ENCODE peak calls at places on chromosomes 5 and 9, in nine cellular contexts. T, C, D, G, Z, U, V, P and B are unnamed samples.

GRCh38 chr5:170638454-170639220 is 134.8 kb downstream of the KCNIP1 start:
- DNase-seq in V (peak; percentile 66), U (peak; percentile 67), D (peak; percentile 97), T (peak; percentile 32), C (peak; percentile 15), Z (no peak), P (peak; percentile 70), G (peak; percentile 35), B (peak; percentile 87)

GRCh38 chr5:79729686-79730085 is 40.0 kb downstream of the CMYA5 start:
- DNase-seq in U (no peak), T (no peak), Z (no peak), G (no peak), D (no peak), C (no peak), P (no peak), V (no peak), B (no peak)

GRCh38 chr9:14186096-14186495 is 127.8 kb downstream of the NFIB start:
- DNase-seq in P (no peak), Z (no peak), V (no peak), C (no peak), T (no peak), G (no peak), U (no peak), D (no peak), B (no peak)

GRCh38 chr5:173642191-173642816 is 25.9 kb upstream of the BOD1 start:
- DNase-seq in C (no peak), U (no peak), D (peak; percentile 35), T (no peak), G (no peak), V (peak; percentile 38), P (no peak), Z (no peak), B (no peak)

GRCh38 chr9:6113312-6113711 is 97.9 kb upstream of the RANBP6 start:
- DNase-seq in V (no peak), G (no peak), D (no peak), Z (no peak), P (no peak), C (no peak), U (no peak), T (no peak), B (no peak)

GRCh38 chr9:88378317-88378716 is 9.9 kb upstream of the SPIN1 start:
- DNase-seq in C (no peak), G (no peak), D (peak; percentile 84), V (no peak), P (no peak), Z (no peak), T (no peak), U (no peak), B (no peak)

GRCh38 chr9:96245399-96245798 is 56.6 kb downstream of the HSD17B3 start:
- DNase-seq in Z (no peak), P (no peak), D (peak; percentile 72), G (no peak), C (no peak), V (no peak), U (no peak), T (no peak), B (no peak)

GRCh38 chr9:102225806-102226441 is 487.5 kb upstream of the GRIN3A start:
- DNase-seq in D (no peak), Z (no peak), T (no peak), G (no peak), V (no peak), P (no peak), C (no peak), U (no peak), B (no peak)

GRCh38 chr9:130426883-130427282 is 17.9 kb upstream of the ASS1 start:
- DNase-seq in V (no peak), T (no peak), P (no peak), Z (no peak), C (no peak), G (no peak), U (peak; percentile 81), D (peak; percentile 68), B (peak; percentile 100)

GRCh38 chr5:33379757-33380156 is 61.0 kb upstream of the TARS1 start:
- DNase-seq in G (peak; percentile 23), Z (no peak), P (no peak), C (no peak), T (no peak), D (peak; percentile 68), U (no peak), V (no peak), B (no peak)

GRCh38 chr9:134172198-134173126 is 8.1 kb upstream of the RNU6ATAC start:
- DNase-seq in V (no peak), C (no peak), U (no peak), P (no peak), T (no peak), D (no peak), Z (no peak), G (no peak), B (no peak)

DNA sequence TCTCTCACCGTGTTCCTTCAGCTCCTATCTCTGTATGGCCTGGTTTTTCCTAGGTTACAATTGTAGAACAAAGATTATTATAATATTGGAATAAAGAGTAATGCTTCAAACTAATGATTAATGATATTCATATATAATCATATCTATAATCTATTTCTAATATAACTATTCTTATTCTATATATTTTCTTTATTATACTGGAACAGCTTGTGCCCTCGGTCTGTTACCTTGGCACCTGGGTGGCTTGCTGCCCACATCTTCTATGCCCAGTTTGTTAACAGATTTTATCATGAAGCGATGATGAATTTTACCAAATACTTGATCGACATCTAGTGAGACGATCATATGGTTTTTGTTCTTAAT is 363.6 kb upstream of the TYRP1 start:
- DNase-seq in V (no peak), U (no peak), C (no peak), P (no peak), T (no peak), G (no peak), Z (no peak), D (no peak), B (no peak)
- TF ChIP-seq CTCF in V (no peak), U (no peak), C (no peak), P (no peak), T (no peak), G (no peak), Z (no peak), D (no peak), B (peak; percentile 2)

DNA sequence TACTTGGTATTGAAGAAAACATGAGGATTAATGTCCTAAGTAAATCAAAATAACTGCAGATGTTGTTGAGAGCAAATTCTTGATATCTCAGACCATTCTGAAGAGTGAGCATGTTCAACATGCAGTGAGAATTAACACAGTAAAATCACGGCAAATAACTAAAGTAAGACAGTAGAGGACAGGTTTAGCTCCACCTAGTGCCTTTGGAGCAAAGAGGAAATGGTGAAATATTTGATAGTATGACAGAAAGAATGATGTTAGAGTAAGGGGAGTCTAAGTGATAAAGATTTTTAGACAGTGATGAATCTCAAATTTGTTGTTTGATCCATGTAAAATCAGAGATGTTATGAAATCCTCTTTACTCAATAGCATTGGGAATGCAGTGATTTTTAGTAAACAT is 424.2 kb downstream of the TMEM161B start:
- DNase-seq in G (peak; percentile 4), D (no peak), C (no peak), P (no peak), U (no peak), T (no peak), Z (no peak), V (no peak), B (no peak)
- TF ChIP-seq CTCF in G (peak; percentile 30), D (peak; percentile 19), C (peak; percentile 3), P (no peak), U (no peak), T (no peak), Z (no peak), V (no peak), B (no peak)

DNA sequence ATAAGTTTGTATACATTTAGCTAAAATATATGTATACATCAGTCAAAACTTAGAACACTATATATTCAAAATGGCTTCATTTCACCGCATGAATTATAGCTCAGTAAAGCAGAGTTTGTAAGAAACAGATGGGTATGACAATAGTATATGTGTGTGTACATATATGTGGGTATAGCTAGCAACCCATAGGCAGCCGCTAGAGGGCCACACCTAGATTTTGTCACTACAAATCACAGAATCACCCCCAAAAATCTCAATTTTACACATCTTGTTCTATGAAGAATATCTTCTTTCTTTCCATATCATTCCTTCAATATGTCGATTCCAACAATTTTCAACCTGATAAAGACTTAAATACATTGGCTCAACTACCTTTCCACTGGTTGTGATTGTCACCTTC is 357.8 kb upstream of the CCNG1 start:
- DNase-seq in D (peak; percentile 54), V (no peak), T (no peak), Z (no peak), G (no peak), C (no peak), U (no peak), P (no peak), B (no peak)
- TF ChIP-seq CTCF in D (peak; percentile 79), V (no peak), T (no peak), Z (no peak), G (peak; percentile 39), C (peak; percentile 77), U (no peak), P (no peak), B (peak; percentile 44)

GRCh38 chr5:152572812-152573211 is 167.7 kb upstream of the NMUR2 start:
- DNase-seq in C (no peak), T (no peak), D (no peak), V (no peak), Z (no peak), U (no peak), G (no peak), P (no peak), B (no peak)
- TF ChIP-seq CTCF in C (no peak), T (no peak), D (no peak), V (no peak), Z (no peak), U (no peak), G (no peak), P (no peak), B (no peak)

GRCh38 chr5:59503223-59503622 is 390.3 kb downstream of the PDE4D start:
- DNase-seq in U (no peak), T (no peak), V (no peak), G (no peak), P (no peak), C (no peak), D (no peak), Z (no peak), B (no peak)

GRCh38 chr5:59506285-59506877 is 387.1 kb downstream of the PDE4D start:
- DNase-seq in D (no peak), T (no peak), V (no peak), C (no peak), P (no peak), U (no peak), Z (no peak), G (no peak), B (peak; percentile 40)
- TF ChIP-seq CTCF in D (peak; percentile 78), T (no peak), V (peak; percentile 3), C (peak; percentile 28), P (no peak), U (peak; percentile 43), Z (no peak), G (peak; percentile 25), B (peak; percentile 77)